ENCODE peak calls at places on chromosomes 16 and 17, in seven cellular contexts. Z is AG10803; F is NCI-H1105; K is stimulated activated CD8-positive, alpha-beta memory T cell treated with anti-CD3 and anti-CD28 coated beads, Interleukin-7, amount 100 ng/mL, for 1 hour; W is bronchial epithelial cell; B is non-pigmented ciliary epithelial cell; M is stimulated activated CD4-positive, alpha-beta T cell treated with anti-CD3 and anti-CD28 coated beads, Interleukin-12 subunit alpha, Interleukin-12 subunit beta, amount 100 ng/mL, for 4 hours. V is an unnamed sample.

GRCh38 chr17:47873200-47874090 is 22.5 kb upstream of the SP6 start:
- DNase-seq in Z (no peak), F (no peak), K (no peak), W (no peak), B (no peak), M (no peak), V (no peak)

GRCh38 chr16:19517424-19518089 is 4.3 kb downstream of the GDE1 start:
- DNase-seq in Z (peak), F (no peak), K (no peak), W (peak), B (no peak), M (no peak), V (no peak)

GRCh38 chr17:75289832-75290337 is 652 bp upstream of the SLC25A19 start:
- DNase-seq in Z (peak), F (no peak), K (peak), W (peak), B (no peak), M (peak), V (peak)

GRCh38 chr16:19884611-19885455 is at the start of gene GPRC5B:
- DNase-seq in Z (no peak), F (peak), K (no peak), W (peak), B (no peak), M (peak), V (peak)

GRCh38 chr16:57510016-57510871 is 24.0 kb upstream of the DOK4 start:
- DNase-seq in Z (no peak), F (no peak), K (no peak), W (no peak), B (no peak), M (no peak), V (no peak)

GRCh38 chr16:84031556-84031955 is 11.0 kb downstream of the SLC38A8 start:
- DNase-seq in Z (no peak), F (no peak), K (no peak), W (no peak), B (no peak), M (no peak), V (no peak)

GRCh38 chr17:14107889-14108288 is 38.6 kb downstream of the COX10 start:
- DNase-seq in Z (no peak), F (no peak), K (no peak), W (no peak), B (no peak), M (no peak), V (no peak)

GRCh38 chr16:24929409-24929808 is 83.6 kb downstream of the SLC5A11 start:
- DNase-seq in Z (no peak), F (no peak), K (no peak), W (no peak), B (no peak), M (no peak), V (no peak)

GRCh38 chr16:1363501-1364041 is 11.8 kb downstream of the GNPTG start:
- DNase-seq in Z (peak), F (no peak), K (no peak), W (peak), B (no peak), M (peak), V (peak)

GRCh38 chr16:10862432-10862831 is 14.6 kb upstream of the CIITA start:
- DNase-seq in Z (peak), F (no peak), K (no peak), W (peak), B (peak), M (no peak), V (no peak)

GRCh38 chr16:12557808-12558207 is 245.9 kb downstream of the CPPED1 start:
- DNase-seq in Z (no peak), F (no peak), K (no peak), W (no peak), B (no peak), M (no peak), V (no peak)

GRCh38 chr16:31819386-31819785 is 54.2 kb upstream of the ZNF267 start:
- DNase-seq in Z (no peak), F (no peak), K (no peak), W (no peak), B (no peak), M (no peak), V (no peak)

GRCh38 chr16:64925166-64925565 is 196.7 kb downstream of the CDH11 start:
- DNase-seq in Z (peak), F (no peak), K (no peak), W (no peak), B (no peak), M (no peak), V (no peak)

GRCh38 chr17:82840431-82840831 is 609 bp upstream of the ZNF750 start:
- DNase-seq in Z (no peak), F (no peak), K (no peak), W (peak), B (no peak), M (no peak), V (no peak)

GRCh38 chr16:24700549-24701392 is 28.7 kb upstream of the TNRC6A start:
- DNase-seq in Z (peak), F (no peak), K (no peak), W (peak), B (peak), M (no peak), V (no peak)

GRCh38 chr17:27407916-27408846 is 48.1 kb upstream of the KSR1 start:
- DNase-seq in Z (peak), F (no peak), K (no peak), W (peak), B (peak), M (no peak), V (no peak)

GRCh38 chr16:66899945-66900688 is 18.6 kb downstream of the CDH16 start:
- DNase-seq in Z (peak), F (peak), K (no peak), W (peak), B (peak), M (no peak), V (no peak)

GRCh38 chr17:75740631-75741077 is 19.4 kb downstream of the ITGB4 start:
- DNase-seq in Z (no peak), F (no peak), K (no peak), W (no peak), B (no peak), M (no peak), V (no peak)

GRCh38 chr17:62666061-62666800 is 38.8 kb downstream of the MRC2 start:
- DNase-seq in Z (no peak), F (no peak), K (no peak), W (no peak), B (no peak), M (no peak), V (no peak)

GRCh38 chr16:25988089-25988488 is 296.3 kb downstream of the HS3ST4 start:
- DNase-seq in Z (no peak), F (peak), K (no peak), W (no peak), B (no peak), M (no peak), V (no peak)

GRCh38 chr17:78781339-78782304 is at the start of gene CYTH1:
- DNase-seq in Z (no peak), F (no peak), K (no peak), W (no peak), B (no peak), M (peak), V (no peak)

GRCh38 chr17:6384481-6384880 is 50.4 kb downstream of the AIPL1 start:
- DNase-seq in Z (no peak), F (no peak), K (no peak), W (no peak), B (no peak), M (no peak), V (no peak)

GRCh38 chr16:89174877-89175276 is 3.3 kb downstream of the CDH15 start:
- DNase-seq in Z (no peak), F (no peak), K (no peak), W (no peak), B (no peak), M (no peak), V (no peak)